ENCODE peak calls at places on chromosomes 12 and 14, in six cellular contexts. N, E, J, V, I and F are unnamed samples.
A peak's percentile ranks its signal among the peaks of the same experiment; 100 is the strongest.

GRCh38 chr14:99602054-99602787 is 1.8 kb downstream of the CCDC85C start:
- DNase-seq in E (peak; percentile 37), I (peak; percentile 39), V (no peak), J (no peak), N (no peak), F (no peak)

GRCh38 chr12:56565510-56566101 is 44.0 kb downstream of the RBMS2 start:
- DNase-seq in J (peak; percentile 72), N (peak; percentile 26), V (peak; percentile 90), I (peak; percentile 80), E (peak; percentile 58), F (peak; percentile 43)

GRCh38 chr12:120262852-120263724 is 2.4 kb downstream of the PXN start:
- DNase-seq in E (no peak), V (peak; percentile 59), I (no peak), J (no peak), N (no peak), F (no peak)

GRCh38 chr14:92382677-92383076 is 59.7 kb downstream of the SLC24A4 start:
- DNase-seq in N (no peak), J (no peak), E (peak; percentile 50), V (no peak), I (peak; percentile 52), F (no peak)

GRCh38 chr12:61487728-61488127 is 772.5 kb upstream of the USP15 start:
- DNase-seq in V (no peak), J (no peak), N (no peak), I (no peak), E (no peak), F (no peak)

GRCh38 chr14:70069186-70069585 is 119.6 kb downstream of the SLC8A3 start:
- DNase-seq in V (no peak), N (no peak), J (no peak), I (no peak), E (no peak), F (no peak)

GRCh38 chr12:6915023-6915788 is 826 bp downstream of the ENO2 start:
- DNase-seq in E (no peak), I (no peak), N (no peak), J (peak; percentile 51), V (no peak), F (no peak)

GRCh38 chr14:90819734-90820393 is 3.6 kb upstream of the TTC7B start:
- DNase-seq in N (no peak), J (no peak), E (no peak), V (no peak), I (no peak), F (no peak)

GRCh38 chr12:64781374-64782029 is 22.3 kb upstream of the GNS start:
- DNase-seq in V (no peak), I (no peak), J (no peak), N (no peak), E (peak; percentile 5), F (no peak)

GRCh38 chr12:130729344-130729743 is 13.2 kb upstream of the RIMBP2 start:
- DNase-seq in V (no peak), E (no peak), J (no peak), I (no peak), N (no peak), F (no peak)

GRCh38 chr12:110922652-110923051 is 2.3 kb upstream of the MYL2 start:
- DNase-seq in I (no peak), V (no peak), J (no peak), E (no peak), N (no peak), F (no peak)

GRCh38 chr12:43957732-43958131 is 121.9 kb downstream of the TMEM117 start:
- DNase-seq in E (peak; percentile 32), N (no peak), I (peak; percentile 40), J (no peak), V (no peak), F (no peak)

GRCh38 chr12:123139926-123140674 is 10.8 kb downstream of the PITPNM2 start:
- DNase-seq in E (peak; percentile 76), I (no peak), V (no peak), J (peak; percentile 46), N (no peak), F (no peak)

GRCh38 chr12:14995583-14996425 is 23.0 kb downstream of the PDE6H start:
- DNase-seq in E (no peak), J (no peak), N (no peak), V (no peak), I (no peak), F (no peak)

GRCh38 chr12:99087278-99087677 is 442.2 kb downstream of the APAF1 start:
- DNase-seq in E (no peak), I (no peak), V (no peak), J (no peak), N (no peak), F (no peak)

GRCh38 chr12:93902736-93903562 is 225.8 kb downstream of the CRADD start:
- DNase-seq in J (no peak), E (no peak), N (no peak), V (no peak), I (no peak), F (no peak)

GRCh38 chr12:51132693-51133092 is 40.2 kb downstream of the TFCP2 start:
- DNase-seq in V (no peak), N (no peak), E (no peak), J (no peak), I (no peak), F (no peak)

GRCh38 chr14:32394038-32394437 is 64.9 kb downstream of the AKAP6 start:
- DNase-seq in V (no peak), E (no peak), J (no peak), I (no peak), N (no peak), F (no peak)

GRCh38 chr14:32396874-32397273 is 67.8 kb downstream of the AKAP6 start:
- DNase-seq in E (no peak), N (no peak), V (no peak), I (no peak), J (no peak), F (no peak)

GRCh38 chr14:32400480-32400879 is 71.4 kb downstream of the AKAP6 start:
- DNase-seq in N (no peak), J (no peak), V (no peak), I (no peak), E (no peak), F (no peak)

GRCh38 chr14:32399920-32400319 is 70.8 kb downstream of the AKAP6 start:
- DNase-seq in V (no peak), J (no peak), E (no peak), N (no peak), I (no peak), F (no peak)

DNA sequence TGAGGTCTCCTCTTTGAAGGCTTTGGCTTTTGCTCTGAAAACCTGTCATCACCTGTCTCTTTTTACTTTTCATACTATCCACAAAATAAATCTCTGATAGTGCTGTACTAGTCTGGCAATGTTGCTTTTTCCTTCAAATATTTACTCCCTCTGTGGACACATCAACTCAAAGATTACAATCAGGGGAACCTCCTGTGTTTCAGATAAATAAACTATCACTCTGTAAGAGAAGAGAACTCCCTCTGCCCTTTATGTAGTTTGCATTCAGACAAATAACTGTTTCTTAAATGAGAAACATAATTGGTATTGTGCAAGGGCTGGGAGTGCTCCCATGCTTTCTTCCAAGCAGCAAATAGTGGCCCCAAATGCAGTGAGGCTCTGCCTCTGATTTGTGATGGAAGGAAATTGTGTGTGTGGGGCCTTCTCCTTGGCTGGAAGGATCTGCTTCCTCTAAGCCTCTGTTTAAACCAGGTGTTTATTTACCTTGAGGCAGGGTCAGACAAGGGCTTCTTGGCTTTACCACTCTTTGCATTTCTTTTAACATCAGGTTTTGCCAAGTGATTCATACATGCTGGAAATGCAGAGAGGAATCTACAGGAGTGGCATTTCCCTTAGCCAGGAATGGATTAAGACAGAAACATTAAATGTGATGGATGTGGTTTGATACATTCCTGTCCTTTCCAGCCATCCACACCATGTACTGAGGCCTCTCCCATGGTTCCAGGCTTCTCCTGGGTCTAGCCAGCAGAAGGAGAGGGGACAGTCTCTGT is 69.0 kb downstream of the AKAP6 start:
- DNase-seq in V (no peak), J (no peak), I (no peak), E (no peak), N (no peak), F (no peak)
- H3K27ac ChIP-seq in V (no peak overlapping the region), J (peak overlapping the region; percentile 36), I (no peak overlapping the region), E (no peak overlapping the region), N (no peak overlapping the region), F (no peak overlapping the region)

GRCh38 chr12:76878899-76879709 is at the start of gene CSRP2:
- DNase-seq in E (peak; percentile 87), J (peak; percentile 95), N (peak; percentile 80), V (peak; percentile 91), I (peak; percentile 87), F (peak; percentile 73)
- TF ChIP-seq POLR2A in E (peak; percentile 63), J (peak; percentile 93), N (peak; percentile 40), V (peak; percentile 96), I (no peak), F (peak; percentile 89)

GRCh38 chr12:102463659-102464249 is 16.6 kb downstream of the IGF1 start:
- DNase-seq in J (no peak), E (no peak), N (no peak), I (no peak), V (no peak), F (no peak)
- TF ChIP-seq CTCF in J (no peak), E (no peak), N (no peak), I (no peak), V (no peak), F (no peak)

DNA sequence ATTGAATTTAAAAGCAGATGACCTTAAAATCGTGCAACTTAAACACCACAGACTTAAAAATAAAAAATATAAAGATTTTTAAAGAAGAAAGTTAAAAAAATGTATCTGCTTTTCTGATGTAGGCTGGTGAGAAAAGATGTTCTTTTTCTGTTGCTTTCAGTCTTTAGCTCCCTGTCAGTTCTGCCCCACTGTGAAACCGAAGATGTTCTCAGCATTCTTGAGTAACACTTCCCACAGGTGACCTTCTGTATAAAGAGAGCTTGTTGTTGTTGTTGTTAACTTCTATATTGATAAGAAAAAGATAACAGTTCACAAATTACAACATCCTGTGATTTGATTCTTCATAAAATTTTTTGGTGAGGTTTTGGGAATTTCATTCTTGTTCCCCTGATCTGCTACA is 377.9 kb upstream of the RGS6 start:
- DNase-seq in N (no peak), J (no peak), I (no peak), E (no peak), V (no peak), F (no peak)
- H3K27ac ChIP-seq in N (no peak overlapping the region), J (no peak overlapping the region), I (no peak overlapping the region), E (no peak overlapping the region), V (no peak overlapping the region), F (no peak overlapping the region)

DNA sequence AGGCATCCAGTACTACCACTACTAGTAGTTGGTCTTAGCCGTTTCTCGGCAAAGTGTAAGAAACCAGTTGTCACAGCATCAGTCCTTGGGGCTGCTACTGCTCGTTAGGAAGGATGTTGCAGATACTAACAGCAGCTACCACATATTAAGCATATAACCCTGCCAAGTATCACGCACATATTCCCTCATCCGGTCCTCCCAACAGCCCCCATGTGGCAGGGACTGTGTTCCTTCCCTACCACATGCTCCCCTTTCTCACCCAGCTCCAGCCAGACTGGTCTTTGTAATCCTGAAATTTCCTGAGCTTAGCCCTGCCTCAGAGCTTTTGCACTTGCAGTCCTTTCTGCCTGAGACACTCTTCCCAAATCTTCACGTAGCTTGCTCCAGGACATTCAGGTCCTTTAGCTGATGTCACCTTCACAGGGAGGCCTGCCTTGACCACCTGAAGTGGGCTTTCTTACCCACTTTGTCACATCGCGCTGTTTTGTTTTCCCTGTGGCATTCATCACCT is 7.8 kb downstream of the ERP29 start:
- DNase-seq in E (no peak), J (no peak), N (no peak), I (no peak), V (no peak), F (no peak)
- TF ChIP-seq POLR2A in E (no peak), J (no peak), N (no peak), I (no peak), V (no peak), F (no peak)

GRCh38 chr12:45165284-45165683 is 50.6 kb upstream of the ANO6 start:
- DNase-seq in J (no peak), V (no peak), N (no peak), I (no peak), E (no peak), F (no peak)
- TF ChIP-seq CTCF in J (no peak), V (no peak), N (no peak), I (no peak), E (no peak), F (no peak)

GRCh38 chr12:58814036-58814435 is 106.3 kb downstream of the LRIG3 start:
- DNase-seq in E (no peak), I (no peak), J (no peak), V (no peak), N (no peak), F (no peak)
- H3K27ac ChIP-seq in E (no peak overlapping the region), I (no peak overlapping the region), J (no peak overlapping the region), V (no peak overlapping the region), N (no peak overlapping the region), F (no peak overlapping the region)